ENCODE peak calls at places on chromosomes 16 and 17, in nine cellular contexts. One of them, this sample, is unnamed. For H3K36me3, H3K4me1 and H3K27me3, the result is how much of the 10 kb centered on the place peaks cover.

GRCh38 chr17:68634345-68634876 is 33.2 kb upstream of the FAM20A start:
- DNase-seq in uterus: no peak
- DNase-seq in fibroblast of lung: no peak
- DNase-seq in ovary: no peak
- DNase-seq in BE2C: peak
- DNase-seq in Peyer's patch: no peak
- DNase-seq in GM23248: no peak
- DNase-seq in CD8-positive, alpha-beta memory T cell: no peak
- DNase-seq in cardiac muscle cell: no peak
- DNase-seq in this sample: no peak

GRCh38 chr16:27745348-27745747 is 195.4 kb downstream of the KATNIP start:
- DNase-seq in Peyer's patch: no peak
- DNase-seq in CD8-positive, alpha-beta memory T cell: no peak
- DNase-seq in fibroblast of lung: no peak
- DNase-seq in uterus: no peak
- DNase-seq in GM23248: peak
- DNase-seq in ovary: no peak
- DNase-seq in BE2C: no peak
- DNase-seq in cardiac muscle cell: no peak
- DNase-seq in this sample: no peak

GRCh38 chr16:65069090-65069489 is 52.8 kb downstream of the CDH11 start:
- DNase-seq in ovary: no peak
- DNase-seq in GM23248: peak
- DNase-seq in uterus: no peak
- DNase-seq in cardiac muscle cell: no peak
- DNase-seq in BE2C: no peak
- DNase-seq in Peyer's patch: no peak
- DNase-seq in fibroblast of lung: peak
- DNase-seq in CD8-positive, alpha-beta memory T cell: no peak
- DNase-seq in this sample: no peak

GRCh38 chr17:18949566-18949965 is 2.4 kb upstream of the SLC5A10 start:
- DNase-seq in cardiac muscle cell: no peak
- DNase-seq in fibroblast of lung: no peak
- DNase-seq in CD8-positive, alpha-beta memory T cell: no peak
- DNase-seq in GM23248: no peak
- DNase-seq in Peyer's patch: no peak
- DNase-seq in uterus: no peak
- DNase-seq in ovary: peak
- DNase-seq in BE2C: no peak
- DNase-seq in this sample: no peak

GRCh38 chr16:70635356-70636016 is 10.9 kb upstream of the IL34 start:
- DNase-seq in fibroblast of lung: peak
- DNase-seq in cardiac muscle cell: no peak
- DNase-seq in uterus: no peak
- DNase-seq in Peyer's patch: no peak
- DNase-seq in BE2C: no peak
- DNase-seq in ovary: no peak
- DNase-seq in CD8-positive, alpha-beta memory T cell: no peak
- DNase-seq in GM23248: peak
- DNase-seq in this sample: peak

GRCh38 chr17:28372945-28373274 is 1.4 kb downstream of the SARM1 start:
- DNase-seq in CD8-positive, alpha-beta memory T cell: no peak
- DNase-seq in GM23248: peak
- DNase-seq in ovary: no peak
- DNase-seq in fibroblast of lung: no peak
- DNase-seq in uterus: no peak
- DNase-seq in cardiac muscle cell: no peak
- DNase-seq in Peyer's patch: no peak
- DNase-seq in BE2C: no peak
- DNase-seq in this sample: no peak

GRCh38 chr17:77096570-77097214 is 44.1 kb upstream of the SEC14L1 start:
- DNase-seq in CD8-positive, alpha-beta memory T cell: no peak
- DNase-seq in ovary: peak
- DNase-seq in fibroblast of lung: peak
- DNase-seq in GM23248: peak
- DNase-seq in BE2C: no peak
- DNase-seq in cardiac muscle cell: peak
- DNase-seq in uterus: peak
- DNase-seq in Peyer's patch: no peak
- DNase-seq in this sample: no peak

GRCh38 chr16:11201498-11202259 is 54.3 kb downstream of the SOCS1 start:
- DNase-seq in Peyer's patch: no peak
- DNase-seq in fibroblast of lung: peak
- DNase-seq in uterus: no peak
- DNase-seq in ovary: no peak
- DNase-seq in GM23248: peak
- DNase-seq in CD8-positive, alpha-beta memory T cell: no peak
- DNase-seq in cardiac muscle cell: no peak
- DNase-seq in BE2C: no peak
- DNase-seq in this sample: no peak

GRCh38 chr17:49523706-49524472 is 28.8 kb downstream of the NGFR start:
- DNase-seq in uterus: no peak
- DNase-seq in Peyer's patch: no peak
- DNase-seq in BE2C: peak
- DNase-seq in CD8-positive, alpha-beta memory T cell: peak
- DNase-seq in fibroblast of lung: no peak
- DNase-seq in GM23248: peak
- DNase-seq in ovary: no peak
- DNase-seq in cardiac muscle cell: no peak
- DNase-seq in this sample: peak

GRCh38 chr17:79742951-79743476 is 12.3 kb downstream of the ENPP7 start:
- DNase-seq in CD8-positive, alpha-beta memory T cell: no peak
- DNase-seq in BE2C: no peak
- DNase-seq in GM23248: no peak
- DNase-seq in ovary: no peak
- DNase-seq in uterus: no peak
- DNase-seq in cardiac muscle cell: no peak
- DNase-seq in fibroblast of lung: no peak
- DNase-seq in Peyer's patch: no peak
- DNase-seq in this sample: no peak

GRCh38 chr17:79740413-79740812 is 9.7 kb downstream of the ENPP7 start:
- DNase-seq in GM23248: no peak
- DNase-seq in cardiac muscle cell: peak
- DNase-seq in Peyer's patch: no peak
- DNase-seq in ovary: no peak
- DNase-seq in uterus: no peak
- DNase-seq in fibroblast of lung: peak
- DNase-seq in CD8-positive, alpha-beta memory T cell: no peak
- DNase-seq in BE2C: no peak
- DNase-seq in this sample: no peak

GRCh38 chr17:79741401-79741750 is 10.6 kb downstream of the ENPP7 start:
- DNase-seq in cardiac muscle cell: no peak
- DNase-seq in CD8-positive, alpha-beta memory T cell: no peak
- DNase-seq in Peyer's patch: no peak
- DNase-seq in GM23248: no peak
- DNase-seq in uterus: no peak
- DNase-seq in ovary: no peak
- DNase-seq in fibroblast of lung: no peak
- DNase-seq in BE2C: no peak
- DNase-seq in this sample: no peak

GRCh38 chr17:79742589-79742918 is 11.8 kb downstream of the ENPP7 start:
- DNase-seq in BE2C: no peak
- DNase-seq in GM23248: no peak
- DNase-seq in ovary: no peak
- DNase-seq in uterus: no peak
- DNase-seq in fibroblast of lung: no peak
- DNase-seq in CD8-positive, alpha-beta memory T cell: no peak
- DNase-seq in Peyer's patch: no peak
- DNase-seq in cardiac muscle cell: no peak
- DNase-seq in this sample: no peak

DNA sequence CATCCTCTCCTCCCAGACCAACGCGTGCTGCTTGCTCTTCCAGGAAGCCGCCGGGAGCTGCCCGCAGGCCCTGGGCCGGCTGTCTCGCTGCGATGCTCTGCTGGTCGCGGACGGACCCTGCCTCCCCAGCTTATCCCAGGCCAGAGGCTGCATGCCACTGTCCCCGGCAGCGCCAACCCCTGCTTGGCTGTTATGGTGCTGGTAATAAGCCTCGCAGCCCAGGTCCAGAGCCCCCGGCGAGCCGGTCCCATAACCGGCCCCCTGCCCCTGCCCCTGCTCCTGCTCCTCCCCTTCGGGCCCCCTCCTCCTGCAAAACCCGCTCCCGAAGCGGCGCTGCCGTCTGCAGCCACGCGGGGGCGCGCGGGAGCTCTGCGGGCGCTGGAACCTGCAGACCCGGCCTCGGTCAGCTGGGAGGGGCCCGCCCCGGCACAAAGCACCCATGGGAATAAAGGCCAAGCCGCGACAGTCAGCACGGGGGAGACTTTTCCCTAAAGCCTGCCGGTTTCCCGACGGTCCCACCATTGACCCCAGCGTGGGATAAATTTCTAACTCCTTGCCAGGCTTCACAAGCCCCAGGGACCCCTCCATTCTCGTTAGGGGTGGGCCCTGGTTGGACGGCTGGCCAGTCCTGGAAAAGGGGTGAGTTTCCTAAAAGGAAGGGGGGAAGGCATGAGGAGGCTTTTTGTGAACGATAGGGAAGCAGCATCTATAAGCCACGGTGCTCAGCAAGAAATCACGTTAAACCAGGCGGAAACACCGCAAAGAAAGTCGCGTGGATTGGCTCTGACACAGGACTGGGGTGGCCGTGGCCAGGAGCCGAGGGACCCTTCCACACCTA is 11.2 kb downstream of the ENPP7 start:
- DNase-seq in fibroblast of lung: peak
- DNase-seq in BE2C: peak
- DNase-seq in uterus: peak
- DNase-seq in cardiac muscle cell: peak
- DNase-seq in Peyer's patch: peak
- DNase-seq in CD8-positive, alpha-beta memory T cell: peak
- DNase-seq in GM23248: peak
- DNase-seq in ovary: peak
- DNase-seq in this sample: peak
- H3K36me3 ChIP-seq in fibroblast of lung: under half
- H3K36me3 ChIP-seq in BE2C: under half
- H3K36me3 ChIP-seq in uterus: under half
- H3K36me3 ChIP-seq in cardiac muscle cell: under half
- H3K36me3 ChIP-seq in Peyer's patch: under half
- H3K36me3 ChIP-seq in CD8-positive, alpha-beta memory T cell: under half
- H3K36me3 ChIP-seq in GM23248: under half
- H3K36me3 ChIP-seq in ovary: under half
- H3K36me3 ChIP-seq in this sample: under half

DNA sequence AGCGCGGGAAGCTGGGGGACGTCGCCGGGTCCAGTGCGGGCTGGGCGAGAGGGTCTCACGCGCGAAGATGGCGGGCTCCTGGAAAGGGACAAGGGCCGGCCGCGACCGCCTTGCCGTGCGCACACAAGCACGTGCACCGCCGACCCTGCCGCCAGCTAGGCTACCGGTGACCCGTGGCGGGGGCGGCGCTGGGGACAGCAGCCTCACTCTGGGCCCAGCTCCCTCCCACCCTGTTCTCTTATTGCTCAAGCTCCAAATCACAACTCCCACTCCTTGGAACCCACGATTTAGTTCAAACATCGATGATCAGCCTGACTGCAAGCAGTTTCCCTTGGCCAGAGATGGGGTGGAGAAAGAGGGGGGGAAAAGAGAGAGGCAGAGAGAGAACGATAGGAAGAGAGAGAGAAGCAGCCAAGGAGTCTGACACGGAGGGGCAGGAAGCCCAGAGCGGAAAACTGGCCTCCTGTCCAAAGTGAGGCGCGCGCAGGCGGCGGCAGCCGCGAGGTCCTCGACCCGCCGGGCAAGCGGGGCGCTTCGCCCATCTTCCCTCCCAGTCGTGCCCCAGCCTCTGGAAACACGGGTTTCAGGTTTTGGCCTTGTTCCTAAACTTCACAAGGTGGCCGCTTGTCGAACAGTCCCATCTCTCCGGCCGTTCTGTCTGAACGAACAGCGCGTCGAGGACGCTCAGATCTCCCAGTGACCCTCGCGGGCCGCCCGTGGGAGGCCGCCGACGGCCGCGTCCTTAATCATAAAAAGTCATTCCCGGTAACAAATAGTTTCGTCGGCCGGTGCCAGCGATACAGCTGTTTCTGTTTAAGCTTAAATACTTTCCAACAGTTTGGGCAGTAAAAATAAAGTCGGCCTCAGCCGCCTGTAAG is 1.7 kb upstream of the CBX8 start:
- DNase-seq in BE2C: no peak
- DNase-seq in uterus: no peak
- DNase-seq in fibroblast of lung: no peak
- DNase-seq in CD8-positive, alpha-beta memory T cell: no peak
- DNase-seq in Peyer's patch: no peak
- DNase-seq in ovary: no peak
- DNase-seq in cardiac muscle cell: no peak
- DNase-seq in GM23248: peak
- DNase-seq in this sample: no peak
- H3K4me1 ChIP-seq in BE2C: under half
- H3K4me1 ChIP-seq in uterus: under half
- H3K4me1 ChIP-seq in fibroblast of lung: under half
- H3K4me1 ChIP-seq in CD8-positive, alpha-beta memory T cell: half or more
- H3K4me1 ChIP-seq in Peyer's patch: under half
- H3K4me1 ChIP-seq in ovary: under half
- H3K4me1 ChIP-seq in cardiac muscle cell: under half
- H3K4me1 ChIP-seq in GM23248: under half
- H3K4me1 ChIP-seq in this sample: under half

DNA sequence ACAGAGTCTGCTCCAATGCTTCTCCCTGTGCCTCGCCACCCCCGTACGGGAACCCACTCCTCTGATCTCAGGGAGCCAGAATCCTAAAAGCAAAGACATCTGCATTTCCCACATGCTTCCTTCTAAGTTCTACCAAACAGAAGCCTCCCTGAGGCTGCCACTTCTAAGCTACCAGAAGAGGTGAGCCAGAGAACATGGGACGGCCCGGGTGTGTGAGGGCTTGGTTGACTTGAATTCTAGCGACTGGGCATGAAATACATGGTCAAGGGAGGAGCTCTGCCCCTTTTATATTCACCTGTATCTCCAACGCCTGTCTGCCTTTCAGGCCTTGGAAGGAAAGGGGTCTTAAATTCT is 1.4 kb upstream of the GRIN2A start:
- DNase-seq in uterus: no peak
- DNase-seq in fibroblast of lung: no peak
- DNase-seq in BE2C: no peak
- DNase-seq in ovary: no peak
- DNase-seq in CD8-positive, alpha-beta memory T cell: no peak
- DNase-seq in GM23248: no peak
- DNase-seq in Peyer's patch: no peak
- DNase-seq in cardiac muscle cell: no peak
- DNase-seq in this sample: no peak
- H3K27me3 ChIP-seq in uterus: under half
- H3K27me3 ChIP-seq in fibroblast of lung: under half
- H3K27me3 ChIP-seq in BE2C: under half
- H3K27me3 ChIP-seq in ovary: under half
- H3K27me3 ChIP-seq in CD8-positive, alpha-beta memory T cell: under half
- H3K27me3 ChIP-seq in GM23248: under half
- H3K27me3 ChIP-seq in Peyer's patch: under half
- H3K27me3 ChIP-seq in cardiac muscle cell: under half
- H3K27me3 ChIP-seq in this sample: under half

GRCh38 chr17:78674595-78675315 is 97.6 kb upstream of the DNAH17 start:
- DNase-seq in BE2C: no peak
- DNase-seq in Peyer's patch: no peak
- DNase-seq in fibroblast of lung: no peak
- DNase-seq in CD8-positive, alpha-beta memory T cell: no peak
- DNase-seq in ovary: no peak
- DNase-seq in GM23248: no peak
- DNase-seq in cardiac muscle cell: no peak
- DNase-seq in uterus: no peak
- DNase-seq in this sample: peak
- H3K36me3 ChIP-seq in BE2C: under half
- H3K36me3 ChIP-seq in Peyer's patch: under half
- H3K36me3 ChIP-seq in fibroblast of lung: under half
- H3K36me3 ChIP-seq in CD8-positive, alpha-beta memory T cell: half or more
- H3K36me3 ChIP-seq in ovary: under half
- H3K36me3 ChIP-seq in GM23248: under half
- H3K36me3 ChIP-seq in cardiac muscle cell: under half
- H3K36me3 ChIP-seq in uterus: under half
- H3K36me3 ChIP-seq in this sample: under half